ENCODE peak calls at places on chromosomes 11 and 22, in nine cellular contexts. M, L, V, W, A, Y, X, E and O are unnamed samples. For H3K36me3, the result is how much of the 10 kb centered on the place peaks cover.

GRCh38 chr11:111105566-111105965 is 140.0 kb upstream of the POU2AF2 start:
- DNase-seq in M (no peak), L (no peak), V (no peak), W (no peak), A (no peak), Y (no peak), X (no peak), E (no peak), O (no peak)

GRCh38 chr11:45411221-45411946 is 125.2 kb upstream of the SYT13 start:
- DNase-seq in M (no peak), L (no peak), V (no peak), W (no peak), A (no peak), Y (no peak), X (no peak), E (no peak), O (no peak)

GRCh38 chr11:78349114-78349513 is 68.5 kb downstream of the GAB2 start:
- DNase-seq in M (no peak), L (no peak), V (no peak), W (no peak), A (no peak), Y (no peak), X (no peak), E (no peak), O (no peak)

GRCh38 chr11:43927070-43927469 is 15.4 kb upstream of the C11orf96 start:
- DNase-seq in M (no peak), L (no peak), V (no peak), W (no peak), A (no peak), Y (no peak), X (no peak), E (no peak), O (no peak)

GRCh38 chr22:35477911-35478582 is 62.6 kb upstream of the RASD2 start:
- DNase-seq in M (peak), L (no peak), V (peak), W (no peak), A (peak), Y (peak), X (peak), E (peak), O (no peak)

GRCh38 chr11:44903035-44903434 is 47.6 kb downstream of the TP53I11 start:
- DNase-seq in M (no peak), L (no peak), V (no peak), W (no peak), A (no peak), Y (no peak), X (no peak), E (no peak), O (no peak)

GRCh38 chr22:26995222-26995621 is 337.8 kb downstream of the MIAT start:
- DNase-seq in M (peak), L (no peak), V (no peak), W (no peak), A (peak), Y (peak), X (no peak), E (peak), O (no peak)

GRCh38 chr11:118415739-118416068 is 14.3 kb downstream of the ATP5MG start:
- DNase-seq in M (peak), L (no peak), V (peak), W (no peak), A (peak), Y (no peak), X (peak), E (no peak), O (no peak)

GRCh38 chr11:120835601-120836228 is 188.2 kb upstream of the TBCEL start:
- DNase-seq in M (no peak), L (no peak), V (no peak), W (no peak), A (no peak), Y (no peak), X (no peak), E (no peak), O (no peak)

GRCh38 chr11:103384652-103385051 is 275.4 kb downstream of the DYNC2H1 start:
- DNase-seq in M (no peak), L (no peak), V (no peak), W (no peak), A (no peak), Y (no peak), X (no peak), E (no peak), O (no peak)

GRCh38 chr11:94650756-94651155 is 83.6 kb downstream of the PIWIL4 start:
- DNase-seq in M (peak), L (peak), V (peak), W (no peak), A (peak), Y (peak), X (peak), E (no peak), O (no peak)

GRCh38 chr11:66112640-66113098 is 42.6 kb downstream of the PACS1 start:
- DNase-seq in M (peak), L (no peak), V (peak), W (peak), A (no peak), Y (no peak), X (no peak), E (no peak), O (no peak)

GRCh38 chr11:123798513-123799252 is 7.5 kb downstream of the OR6M1 start:
- DNase-seq in M (no peak), L (no peak), V (no peak), W (no peak), A (no peak), Y (no peak), X (no peak), E (peak), O (no peak)

GRCh38 chr22:17965538-17966402 is 58.6 kb downstream of the MICAL3 start:
- DNase-seq in M (no peak), L (no peak), V (no peak), W (no peak), A (no peak), Y (no peak), X (no peak), E (no peak), O (no peak)

GRCh38 chr22:20245577-20246367 is 22.3 kb downstream of the RTN4R start:
- DNase-seq in M (no peak), L (no peak), V (no peak), W (no peak), A (no peak), Y (no peak), X (no peak), E (no peak), O (no peak)

GRCh38 chr11:105489431-105489830 is 120.4 kb upstream of the GRIA4 start:
- DNase-seq in M (no peak), L (no peak), V (no peak), W (no peak), A (no peak), Y (no peak), X (no peak), E (no peak), O (no peak)

GRCh38 chr22:45096256-45096907 is 67.3 kb upstream of the NUP50 start:
- DNase-seq in M (peak), L (peak), V (peak), W (peak), A (no peak), Y (peak), X (no peak), E (peak), O (no peak)

GRCh38 chr11:110251837-110252236 is 44.6 kb downstream of the RDX start:
- DNase-seq in M (no peak), L (no peak), V (peak), W (no peak), A (no peak), Y (no peak), X (peak), E (peak), O (no peak)

GRCh38 chr22:50695421-50696250 is 23.0 kb downstream of the SHANK3 start:
- DNase-seq in M (no peak), L (no peak), V (peak), W (no peak), A (peak), Y (no peak), X (no peak), E (no peak), O (no peak)

GRCh38 chr11:72831521-72832300 is 17.5 kb downstream of the ATG16L2 start:
- DNase-seq in M (peak), L (peak), V (peak), W (peak), A (peak), Y (peak), X (peak), E (peak), O (no peak)

GRCh38 chr11:36008576-36008975 is 64.7 kb downstream of the LDLRAD3 start:
- DNase-seq in M (no peak), L (no peak), V (no peak), W (no peak), A (no peak), Y (no peak), X (no peak), E (no peak), O (no peak)

GRCh38 chr11:29040489-29040888 is 932.3 kb downstream of the METTL15 start:
- DNase-seq in M (no peak), L (no peak), V (no peak), W (no peak), A (no peak), Y (no peak), X (no peak), E (no peak), O (no peak)

GRCh38 chr22:25629613-25630012 is 65.1 kb downstream of the GRK3 start:
- DNase-seq in M (no peak), L (no peak), V (no peak), W (no peak), A (no peak), Y (no peak), X (no peak), E (no peak), O (no peak)

GRCh38 chr11:70128435-70128906 is 50.4 kb downstream of the ANO1 start:
- DNase-seq in M (no peak), L (no peak), V (no peak), W (no peak), A (no peak), Y (no peak), X (no peak), E (no peak), O (no peak)

GRCh38 chr22:36571991-36572390 is 43.0 kb upstream of the EIF3D start:
- DNase-seq in M (no peak), L (no peak), V (no peak), W (no peak), A (no peak), Y (no peak), X (no peak), E (no peak), O (no peak)

GRCh38 chr11:118620529-118621070 is 13.2 kb downstream of the PHLDB1 start:
- DNase-seq in M (no peak), L (no peak), V (no peak), W (no peak), A (no peak), Y (no peak), X (no peak), E (no peak), O (no peak)

GRCh38 chr11:76962583-76963416 is 71.4 kb upstream of the B3GNT6 start:
- DNase-seq in M (peak), L (no peak), V (no peak), W (no peak), A (no peak), Y (no peak), X (no peak), E (no peak), O (no peak)

GRCh38 chr11:113723706-113724246 is 17.7 kb upstream of the TMPRSS5 start:
- DNase-seq in M (no peak), L (no peak), V (no peak), W (no peak), A (no peak), Y (no peak), X (no peak), E (no peak), O (no peak)

GRCh38 chr22:41831828-41832552 is 915 bp upstream of the SREBF2 start:
- DNase-seq in M (no peak), L (no peak), V (no peak), W (no peak), A (no peak), Y (no peak), X (no peak), E (no peak), O (no peak)

GRCh38 chr22:39384750-39385480 is 14.7 kb upstream of the TAB1 start:
- DNase-seq in M (no peak), L (no peak), V (peak), W (no peak), A (no peak), Y (no peak), X (peak), E (no peak), O (no peak)

GRCh38 chr22:23268139-23268712 is 87.9 kb downstream of the BCR start:
- DNase-seq in M (no peak), L (no peak), V (no peak), W (no peak), A (no peak), Y (no peak), X (no peak), E (no peak), O (no peak)

GRCh38 chr11:45532552-45532951 is 132.9 kb downstream of the CHST1 start:
- DNase-seq in M (no peak), L (no peak), V (no peak), W (no peak), A (no peak), Y (no peak), X (no peak), E (no peak), O (no peak)

GRCh38 chr22:39110631-39111561 is 13.9 kb downstream of the APOBEC3H start:
- DNase-seq in M (no peak), L (no peak), V (no peak), W (no peak), A (no peak), Y (no peak), X (no peak), E (no peak), O (no peak)

GRCh38 chr11:16157327-16157726 is 199.0 kb downstream of the SOX6 start:
- DNase-seq in M (no peak), L (no peak), V (no peak), W (no peak), A (no peak), Y (no peak), X (no peak), E (no peak), O (no peak)

GRCh38 chr11:88555829-88556202 is 218.3 kb upstream of the CTSC start:
- DNase-seq in M (no peak), L (no peak), V (no peak), W (no peak), A (no peak), Y (no peak), X (no peak), E (no peak), O (no peak)

GRCh38 chr22:29742319-29742718 is 22.5 kb downstream of the CABP7 start:
- DNase-seq in M (no peak), L (no peak), V (no peak), W (no peak), A (no peak), Y (no peak), X (no peak), E (no peak), O (no peak)

GRCh38 chr22:29739346-29739875 is 19.6 kb downstream of the CABP7 start:
- DNase-seq in M (no peak), L (no peak), V (no peak), W (no peak), A (no peak), Y (no peak), X (no peak), E (no peak), O (no peak)

GRCh38 chr22:29738118-29738815 is 18.5 kb downstream of the CABP7 start:
- DNase-seq in M (no peak), L (no peak), V (no peak), W (no peak), A (no peak), Y (no peak), X (no peak), E (no peak), O (no peak)

GRCh38 chr22:29737251-29738117 is 17.7 kb downstream of the CABP7 start:
- DNase-seq in M (no peak), L (no peak), V (no peak), W (no peak), A (no peak), Y (no peak), X (no peak), E (no peak), O (no peak)

GRCh38 chr22:29740216-29740615 is 20.4 kb downstream of the CABP7 start:
- DNase-seq in M (no peak), L (no peak), V (no peak), W (no peak), A (no peak), Y (no peak), X (no peak), E (no peak), O (no peak)
- TF ChIP-seq POLR2A in M (no peak), L (no peak), V (no peak), W (no peak), A (no peak), Y (no peak), X (no peak), E (no peak), O (no peak)

GRCh38 chr11:134578807-134579708 is 167.0 kb upstream of the B3GAT1 start:
- DNase-seq in M (peak), L (no peak), V (no peak), W (no peak), A (peak), Y (no peak), X (no peak), E (no peak), O (no peak)
- TF ChIP-seq CTCF in M (no peak), L (no peak), V (no peak), W (no peak), A (no peak), Y (no peak), X (no peak), E (no peak), O (no peak)

DNA sequence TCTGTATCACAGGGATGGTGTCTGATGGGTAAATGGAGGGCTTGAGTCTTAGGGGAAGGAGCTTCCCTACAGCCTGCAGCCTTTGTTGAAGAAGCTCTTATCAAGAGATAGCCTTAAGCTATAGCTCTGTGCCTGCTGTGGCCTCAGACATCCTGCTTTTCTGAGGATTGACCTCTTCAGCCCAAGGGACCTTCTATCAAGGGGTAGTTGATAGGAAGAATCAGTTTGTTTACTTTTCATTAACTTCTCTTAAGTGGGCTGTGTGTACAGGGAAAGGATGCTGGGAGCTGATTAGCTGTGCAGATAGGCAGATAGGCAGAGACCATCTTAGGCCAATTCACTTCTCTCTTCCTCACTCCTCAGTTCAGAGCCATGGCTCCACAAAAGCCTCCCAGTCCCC is 151.8 kb upstream of the CADM1 start:
- DNase-seq in M (no peak), L (no peak), V (no peak), W (no peak), A (no peak), Y (no peak), X (no peak), E (no peak), O (no peak)
- H3K36me3 ChIP-seq in M (under half), L (under half), V (under half), W (under half), A (under half), Y (under half), X (under half), E (under half), O (under half)

GRCh38 chr22:21657020-21657360 is 8.8 kb upstream of the PPIL2 start:
- DNase-seq in M (no peak), L (no peak), V (no peak), W (no peak), A (no peak), Y (no peak), X (no peak), E (no peak), O (no peak)
- TF ChIP-seq POLR2A in M (no peak), L (no peak), V (no peak), W (no peak), A (no peak), Y (no peak), X (no peak), E (no peak), O (no peak)

GRCh38 chr11:23542171-23542570 is 681.9 kb upstream of the CCDC179 start:
- DNase-seq in M (no peak), L (no peak), V (no peak), W (no peak), A (no peak), Y (no peak), X (no peak), E (no peak), O (no peak)

GRCh38 chr11:23539556-23539955 is 679.3 kb upstream of the CCDC179 start:
- DNase-seq in M (no peak), L (no peak), V (no peak), W (no peak), A (no peak), Y (no peak), X (no peak), E (no peak), O (no peak)

GRCh38 chr11:23542816-23543215 is 682.5 kb upstream of the CCDC179 start:
- DNase-seq in M (no peak), L (no peak), V (no peak), W (no peak), A (no peak), Y (no peak), X (no peak), E (no peak), O (no peak)

GRCh38 chr11:23536907-23537306 is 676.6 kb upstream of the CCDC179 start:
- DNase-seq in M (no peak), L (no peak), V (no peak), W (no peak), A (no peak), Y (no peak), X (no peak), E (no peak), O (no peak)

GRCh38 chr11:23540101-23540561 is 679.9 kb upstream of the CCDC179 start:
- DNase-seq in M (no peak), L (no peak), V (peak), W (no peak), A (peak), Y (no peak), X (no peak), E (no peak), O (no peak)
- TF ChIP-seq CTCF in M (peak), L (peak), V (peak), W (peak), A (no peak), Y (no peak), X (peak), E (peak), O (no peak)

DNA sequence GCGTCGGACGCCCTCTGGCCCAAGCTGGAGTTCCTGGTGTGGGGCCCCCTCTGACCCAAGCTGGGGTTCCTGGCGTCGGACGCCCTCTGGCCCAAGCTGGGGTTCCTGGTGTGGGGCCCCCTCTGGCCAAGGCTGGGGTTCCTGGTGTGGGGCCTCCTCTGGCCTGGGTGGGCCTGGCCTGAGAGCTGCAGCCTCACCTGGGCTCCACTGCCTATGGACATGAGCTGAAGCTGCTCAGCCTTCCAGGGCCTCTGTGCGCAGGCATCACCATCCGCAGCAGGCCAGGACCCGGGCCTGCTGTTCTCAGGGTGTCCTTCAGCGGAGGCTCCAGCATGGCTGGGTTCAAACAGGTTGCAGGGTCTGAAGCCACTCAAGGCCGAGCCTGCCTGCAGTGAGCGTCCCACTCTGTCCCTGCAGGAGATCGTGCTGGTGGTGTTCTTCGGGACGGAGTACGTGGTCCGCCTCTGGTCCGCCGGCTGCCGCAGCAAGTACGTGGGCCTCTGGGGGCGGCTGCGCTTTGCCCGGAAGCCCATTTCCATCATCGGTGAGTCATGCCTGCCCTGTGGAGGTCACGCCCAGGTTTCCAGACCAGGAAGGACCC is 125.5 kb downstream of the KCNQ1 start:
- DNase-seq in M (no peak), L (peak), V (no peak), W (no peak), A (peak), Y (no peak), X (no peak), E (no peak), O (no peak)
- H3K36me3 ChIP-seq in M (under half), L (under half), V (under half), W (under half), A (under half), Y (under half), X (under half), E (under half), O (under half)

GRCh38 chr11:20000393-20001134 is 159.7 kb downstream of the DBX1 start:
- DNase-seq in M (no peak), L (no peak), V (no peak), W (no peak), A (no peak), Y (no peak), X (no peak), E (no peak), O (no peak)
- TF ChIP-seq POLR2A in M (no peak), L (no peak), V (no peak), W (no peak), A (no peak), Y (no peak), X (no peak), E (no peak), O (no peak)

GRCh38 chr11:12813371-12814225 is 139.4 kb downstream of the TEAD1 start:
- DNase-seq in M (peak), L (no peak), V (peak), W (no peak), A (peak), Y (peak), X (peak), E (no peak), O (no peak)
- TF ChIP-seq CTCF in M (no peak), L (no peak), V (no peak), W (no peak), A (no peak), Y (no peak), X (peak), E (no peak), O (peak)

DNA sequence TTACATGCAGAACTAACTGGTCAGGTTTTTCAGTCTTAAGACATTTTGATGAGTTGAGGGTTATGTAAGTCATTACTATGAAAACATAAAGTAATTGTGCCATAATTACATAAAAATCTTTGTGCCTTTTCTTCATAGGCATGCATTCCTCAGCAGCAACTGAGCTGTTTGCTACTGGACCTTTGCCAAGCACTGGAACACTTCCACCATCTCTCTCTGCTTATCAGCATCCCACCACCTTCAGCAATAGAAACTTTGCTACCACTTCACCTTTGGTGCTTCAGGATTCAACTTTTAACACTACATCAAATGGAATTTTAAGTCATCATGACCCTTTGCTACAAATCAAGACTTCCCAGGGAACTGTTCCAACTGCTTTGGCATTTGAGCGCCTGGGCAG is 39.0 kb downstream of the QSER1 start:
- DNase-seq in M (no peak), L (no peak), V (no peak), W (no peak), A (no peak), Y (no peak), X (no peak), E (no peak), O (no peak)
- H3K36me3 ChIP-seq in M (under half), L (half or more), V (under half), W (under half), A (under half), Y (under half), X (under half), E (under half), O (half or more)